ENCODE peak calls at places on chromosomes 2 and 18, in four cellular contexts. A is GM23338, L is prostate gland, G is neural progenitor cell. X is an unnamed sample.

GRCh38 chr18:45084207-45084606 is 403.5 kb downstream of the SETBP1 start:
- DNase-seq in A (no peak), L (peak), G (no peak), X (no peak)

GRCh38 chr2:217713395-217714267 is 289.2 kb downstream of the TNS1 start:
- DNase-seq in A (peak), L (peak), G (peak), X (peak)

GRCh38 chr2:162123806-162124758 is 28.0 kb downstream of the GCG start:
- DNase-seq in A (peak), L (peak), G (peak), X (no peak)

GRCh38 chr2:224638338-224638823 is 53.2 kb upstream of the CUL3 start:
- DNase-seq in A (no peak), L (no peak), G (no peak), X (no peak)

GRCh38 chr2:19292007-19292406 is 66.4 kb downstream of the OSR1 start:
- DNase-seq in A (no peak), L (no peak), G (no peak), X (no peak)

GRCh38 chr18:42925036-42925435 is 190.4 kb downstream of the RIT2 start:
- DNase-seq in A (no peak), L (no peak), G (no peak), X (no peak)

GRCh38 chr18:59561596-59561995 is 135.6 kb downstream of the CCBE1 start:
- DNase-seq in A (no peak), L (no peak), G (no peak), X (no peak)

GRCh38 chr2:61645911-61646310 is 107.8 kb upstream of the XPO1 start:
- DNase-seq in A (no peak), L (no peak), G (no peak), X (no peak)

GRCh38 chr2:117775820-117776219 is 38.7 kb upstream of the DDX18 start:
- DNase-seq in A (no peak), L (no peak), G (no peak), X (no peak)

GRCh38 chr2:38554973-38555595 is 47.6 kb downstream of the HNRNPLL start:
- DNase-seq in A (peak), L (no peak), G (no peak), X (no peak)

GRCh38 chr2:55885129-55885943 is 38.2 kb downstream of the EFEMP1 start:
- DNase-seq in A (no peak), L (no peak), G (no peak), X (no peak)

GRCh38 chr18:27315001-27315400 is 129.9 kb upstream of the CHST9 start:
- DNase-seq in A (no peak), L (no peak), G (no peak), X (no peak)

GRCh38 chr2:209913786-209914185 is 88.7 kb upstream of the RPE start:
- DNase-seq in A (no peak), L (no peak), G (no peak), X (no peak)

GRCh38 chr2:46873632-46874068 is 42.0 kb downstream of the MCFD2 start:
- DNase-seq in A (no peak), L (peak), G (no peak), X (no peak)

GRCh38 chr18:23213200-23213599 is 77.9 kb downstream of the CABLES1 start:
- DNase-seq in A (no peak), L (no peak), G (no peak), X (no peak)

GRCh38 chr18:23210526-23210925 is 75.2 kb downstream of the CABLES1 start:
- DNase-seq in A (no peak), L (no peak), G (no peak), X (no peak)

GRCh38 chr18:23212161-23212560 is 76.9 kb downstream of the CABLES1 start:
- DNase-seq in A (no peak), L (no peak), G (no peak), X (no peak)

GRCh38 chr18:23209796-23210195 is 74.5 kb downstream of the CABLES1 start:
- DNase-seq in A (no peak), L (no peak), G (no peak), X (no peak)

GRCh38 chr18:23211146-23211545 is 75.9 kb downstream of the CABLES1 start:
- DNase-seq in A (no peak), L (no peak), G (no peak), X (no peak)
- TF ChIP-seq CTCF in A (no peak), L (no peak), G (no peak), X (no peak)

GRCh38 chr18:11963991-11964484 is 17.3 kb upstream of the IMPA2 start:
- DNase-seq in A (peak), L (no peak), G (peak), X (no peak)
- TF ChIP-seq CTCF in A (no peak), L (no peak), G (no peak), X (no peak)

GRCh38 chr2:158688722-158689121 is 106.4 kb upstream of the DAPL1 start:
- DNase-seq in A (peak), L (no peak), G (no peak), X (no peak)

GRCh38 chr2:158691619-158692018 is 103.5 kb upstream of the DAPL1 start:
- DNase-seq in A (no peak), L (no peak), G (no peak), X (peak)

GRCh38 chr2:158693476-158693875 is 101.6 kb upstream of the DAPL1 start:
- DNase-seq in A (no peak), L (no peak), G (no peak), X (no peak)

GRCh38 chr2:158692372-158693103 is 102.6 kb upstream of the DAPL1 start:
- DNase-seq in A (no peak), L (no peak), G (no peak), X (peak)

DNA sequence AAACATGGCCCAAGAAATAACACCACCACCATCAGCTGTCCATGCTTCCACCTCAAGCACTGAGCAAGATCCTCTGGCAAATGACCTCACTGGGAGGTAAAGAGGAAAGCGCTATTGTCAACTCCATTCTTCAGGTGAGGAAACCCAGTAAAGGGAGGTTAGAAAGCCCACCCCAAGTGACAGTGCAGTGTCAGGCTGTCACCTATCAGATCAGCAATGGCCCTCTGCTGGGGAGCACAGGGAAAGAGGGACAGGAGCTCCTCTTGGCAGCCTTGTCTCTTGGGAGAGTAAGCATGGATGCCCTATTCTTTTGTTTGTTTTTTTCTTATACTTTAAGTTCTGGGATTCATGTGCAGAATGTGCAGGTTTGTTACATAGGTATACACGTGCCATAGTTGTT is 104.3 kb upstream of the DAPL1 start:
- DNase-seq in A (no peak), L (no peak), G (no peak), X (no peak)
- TF ChIP-seq CTCF in A (no peak), L (no peak), G (no peak), X (no peak)

GRCh38 chr2:99154643-99155536 is at the start of the genes LIPT1 and TSGA10:
- DNase-seq in A (peak), L (peak), G (peak), X (peak)

GRCh38 chr2:99159594-99159993 is 4.8 kb downstream of the LIPT1 start:
- DNase-seq in A (no peak), L (no peak), G (no peak), X (no peak)

GRCh38 chr2:99156901-99157300 is 2.1 kb downstream of the LIPT1 start:
- DNase-seq in A (no peak), L (no peak), G (no peak), X (no peak)

GRCh38 chr2:99153921-99154604 is 679 bp downstream of the TSGA10 start:
- DNase-seq in A (peak), L (no peak), G (peak), X (no peak)

DNA sequence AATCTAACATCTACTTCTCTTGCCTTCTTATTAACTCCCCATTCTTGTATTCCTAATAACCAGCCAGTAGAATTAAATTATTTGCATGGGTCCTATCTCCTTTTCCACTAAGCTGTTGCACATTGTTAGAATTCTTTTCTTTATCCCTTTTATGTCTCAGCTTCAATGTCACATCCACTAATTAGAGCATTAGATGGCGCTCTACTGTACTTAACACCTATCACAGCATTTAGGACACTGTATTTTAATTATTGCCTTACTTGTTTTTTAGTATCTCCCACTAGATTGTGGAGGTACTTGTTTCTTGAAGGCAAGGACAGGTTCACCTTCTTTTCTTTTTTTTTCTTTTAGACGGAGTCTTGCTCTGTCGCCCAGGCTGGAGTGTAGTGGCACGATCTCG is 3.8 kb downstream of the LIPT1 start:
- DNase-seq in A (peak), L (no peak), G (no peak), X (no peak)
- TF ChIP-seq CTCF in A (peak), L (no peak), G (no peak), X (no peak)

GRCh38 chr2:105243961-105244360 is 2.4 kb downstream of the GPR45 start:
- DNase-seq in A (peak), L (no peak), G (peak), X (no peak)
- TF ChIP-seq CTCF in A (peak), L (no peak), G (peak), X (peak)

GRCh38 chr2:455046-455705 is 167.3 kb upstream of the ALKAL2 start:
- DNase-seq in A (no peak), L (no peak), G (no peak), X (no peak)

GRCh38 chr2:453132-453531 is 165.2 kb upstream of the ALKAL2 start:
- DNase-seq in A (no peak), L (no peak), G (no peak), X (no peak)

GRCh38 chr2:455913-456312 is 168.0 kb upstream of the ALKAL2 start:
- DNase-seq in A (no peak), L (no peak), G (no peak), X (no peak)

GRCh38 chr2:449246-450067 is 161.6 kb upstream of the ALKAL2 start:
- DNase-seq in A (peak), L (no peak), G (peak), X (no peak)

DNA sequence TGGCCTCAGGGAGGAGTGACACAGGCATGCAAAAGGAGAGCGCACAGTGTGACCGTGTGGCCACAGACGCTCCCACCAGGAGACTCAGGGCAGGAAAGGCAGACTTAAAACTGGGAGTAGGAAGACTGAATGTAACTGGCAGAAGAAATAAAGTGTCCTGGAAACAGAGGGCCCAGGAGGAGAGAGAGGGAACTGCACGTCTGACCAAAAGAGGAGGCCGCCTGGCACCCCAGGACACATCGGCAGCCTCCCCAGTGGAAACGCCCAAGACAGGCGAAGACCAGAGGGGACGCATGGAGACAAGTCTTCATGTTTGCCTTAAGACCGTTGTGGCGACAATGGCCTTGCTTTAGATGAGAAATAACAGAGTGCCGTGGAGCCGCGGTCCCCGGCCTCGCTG is 163.6 kb upstream of the ALKAL2 start:
- DNase-seq in A (no peak), L (no peak), G (no peak), X (no peak)
- TF ChIP-seq CTCF in A (no peak), L (no peak), G (no peak), X (no peak)

GRCh38 chr2:1887915-1888314 is 143.6 kb upstream of the PXDN start:
- DNase-seq in A (peak), L (no peak), G (peak), X (no peak)
- TF ChIP-seq CTCF in A (peak), L (no peak), G (peak), X (peak)

GRCh38 chr2:219158586-219158985 is 2.0 kb downstream of the NHEJ1 start:
- DNase-seq in A (no peak), L (no peak), G (no peak), X (no peak)

GRCh38 chr2:219159771-219160185 is 837 bp downstream of the NHEJ1 start:
- DNase-seq in A (peak), L (no peak), G (no peak), X (no peak)

GRCh38 chr2:219157396-219157795 is 3.2 kb downstream of the NHEJ1 start:
- DNase-seq in A (peak), L (no peak), G (peak), X (no peak)

GRCh38 chr2:219160186-219161017 is at the start of gene NHEJ1:
- DNase-seq in A (peak), L (peak), G (peak), X (peak)

GRCh38 chr2:219158025-219158424 is 2.6 kb downstream of the NHEJ1 start:
- DNase-seq in A (no peak), L (no peak), G (no peak), X (no peak)
- TF ChIP-seq CTCF in A (no peak), L (no peak), G (no peak), X (no peak)

GRCh38 chr2:227872676-227873075 is 1.2 kb downstream of the DAW1 start:
- DNase-seq in A (no peak), L (no peak), G (no peak), X (no peak)

GRCh38 chr2:227880460-227880859 is 9.0 kb downstream of the DAW1 start:
- DNase-seq in A (no peak), L (no peak), G (no peak), X (no peak)

GRCh38 chr2:227876536-227876882 is 5.1 kb downstream of the DAW1 start:
- DNase-seq in A (no peak), L (no peak), G (no peak), X (no peak)

GRCh38 chr2:227881866-227882517 is 10.6 kb downstream of the DAW1 start:
- DNase-seq in A (no peak), L (no peak), G (no peak), X (no peak)

DNA sequence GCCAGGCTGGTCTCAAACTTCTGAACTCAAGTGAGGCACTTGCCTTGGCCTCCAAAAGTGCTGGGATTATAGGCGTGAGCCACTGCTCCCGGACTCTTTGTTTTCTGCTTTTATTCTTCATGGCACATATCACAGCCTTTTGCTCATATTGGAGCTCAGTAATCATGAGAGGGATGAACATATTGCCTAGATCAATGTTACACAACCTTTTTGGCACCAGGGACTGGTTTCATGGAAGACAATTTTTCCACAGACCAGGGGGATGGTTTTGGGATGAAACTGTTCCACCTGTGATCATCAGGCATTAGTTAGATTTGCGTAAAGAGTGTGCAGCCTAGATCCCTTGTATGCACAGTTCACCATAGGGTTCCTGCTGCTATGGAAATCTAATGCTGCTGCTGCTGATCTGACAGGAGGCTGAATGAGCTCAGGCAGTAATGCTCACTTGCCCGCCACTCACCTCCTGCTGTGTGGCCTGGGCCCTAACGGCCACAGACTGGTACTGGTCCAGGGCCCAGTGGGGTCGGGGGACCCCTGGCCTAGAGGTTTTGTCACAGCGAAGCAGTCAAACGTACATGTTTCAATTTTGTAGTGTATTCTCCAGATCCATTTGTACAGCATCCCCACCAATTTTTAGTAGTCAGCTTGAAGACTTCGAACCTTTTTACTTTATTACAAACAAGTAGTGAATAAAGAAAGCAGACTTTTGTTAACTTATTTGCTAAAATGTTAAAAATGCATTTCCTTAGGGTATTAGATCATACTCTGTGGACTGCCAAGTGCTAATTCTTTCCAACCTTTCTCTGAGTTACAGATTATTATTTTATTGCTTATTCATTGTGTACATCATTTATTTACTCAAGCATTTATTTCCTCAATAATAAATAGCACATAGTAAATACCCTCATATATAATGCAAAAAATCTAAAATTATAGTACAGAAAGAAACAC is 6.2 kb downstream of the DAW1 start:
- DNase-seq in A (no peak), L (no peak), G (no peak), X (peak)
- TF ChIP-seq CTCF in A (no peak), L (no peak), G (no peak), X (no peak)

X was measured in osteocyte.